ENCODE peak calls at places on chromosomes 11 and 22, in nine cellular contexts. One of them, this sample, is unnamed.

GRCh38 chr11:19276859-19277808 is 36.4 kb upstream of the E2F8 start:
- DNase-seq in CD8-positive, alpha-beta T cell: no peak
- DNase-seq in Peyer's patch: no peak
- DNase-seq in iris pigment epithelial cell: peak
- DNase-seq in nephron progenitor cell: no peak
- DNase-seq in naive thymus-derived CD4-positive, alpha-beta T cell: no peak
- DNase-seq in AML-193: peak
- DNase-seq in posterior cingulate gyrus: no peak
- DNase-seq in CD4-positive, CD25-positive, alpha-beta regulatory T cell: no peak
- DNase-seq in this sample: no peak

GRCh38 chr11:45756384-45757010 is 48.5 kb upstream of the SLC35C1 start:
- DNase-seq in CD8-positive, alpha-beta T cell: no peak
- DNase-seq in Peyer's patch: no peak
- DNase-seq in iris pigment epithelial cell: no peak
- DNase-seq in nephron progenitor cell: no peak
- DNase-seq in naive thymus-derived CD4-positive, alpha-beta T cell: no peak
- DNase-seq in AML-193: no peak
- DNase-seq in posterior cingulate gyrus: no peak
- DNase-seq in CD4-positive, CD25-positive, alpha-beta regulatory T cell: no peak
- DNase-seq in this sample: no peak

GRCh38 chr11:74138572-74138971 is 32.2 kb downstream of the C2CD3 start:
- DNase-seq in CD8-positive, alpha-beta T cell: no peak
- DNase-seq in Peyer's patch: no peak
- DNase-seq in iris pigment epithelial cell: peak
- DNase-seq in nephron progenitor cell: no peak
- DNase-seq in naive thymus-derived CD4-positive, alpha-beta T cell: no peak
- DNase-seq in AML-193: no peak
- DNase-seq in posterior cingulate gyrus: no peak
- DNase-seq in CD4-positive, CD25-positive, alpha-beta regulatory T cell: no peak
- DNase-seq in this sample: no peak

GRCh38 chr22:19645391-19645790 is 68.9 kb upstream of the SEPTIN5 start:
- DNase-seq in CD8-positive, alpha-beta T cell: no peak
- DNase-seq in Peyer's patch: no peak
- DNase-seq in iris pigment epithelial cell: no peak
- DNase-seq in nephron progenitor cell: no peak
- DNase-seq in naive thymus-derived CD4-positive, alpha-beta T cell: no peak
- DNase-seq in AML-193: no peak
- DNase-seq in posterior cingulate gyrus: no peak
- DNase-seq in CD4-positive, CD25-positive, alpha-beta regulatory T cell: no peak
- DNase-seq in this sample: no peak

GRCh38 chr11:11076276-11076675 is 218.4 kb upstream of the ZBED5 start:
- DNase-seq in CD8-positive, alpha-beta T cell: no peak
- DNase-seq in Peyer's patch: no peak
- DNase-seq in iris pigment epithelial cell: no peak
- DNase-seq in nephron progenitor cell: no peak
- DNase-seq in naive thymus-derived CD4-positive, alpha-beta T cell: no peak
- DNase-seq in AML-193: no peak
- DNase-seq in posterior cingulate gyrus: no peak
- DNase-seq in CD4-positive, CD25-positive, alpha-beta regulatory T cell: peak
- DNase-seq in this sample: no peak

GRCh38 chr22:42207918-42208317 is 62.5 kb downstream of the TCF20 start:
- DNase-seq in CD8-positive, alpha-beta T cell: no peak
- DNase-seq in Peyer's patch: no peak
- DNase-seq in iris pigment epithelial cell: no peak
- DNase-seq in nephron progenitor cell: no peak
- DNase-seq in naive thymus-derived CD4-positive, alpha-beta T cell: no peak
- DNase-seq in AML-193: no peak
- DNase-seq in posterior cingulate gyrus: no peak
- DNase-seq in CD4-positive, CD25-positive, alpha-beta regulatory T cell: peak
- DNase-seq in this sample: no peak

GRCh38 chr22:27075891-27076290 is 418.5 kb downstream of the MIAT start:
- DNase-seq in CD8-positive, alpha-beta T cell: no peak
- DNase-seq in Peyer's patch: no peak
- DNase-seq in iris pigment epithelial cell: no peak
- DNase-seq in nephron progenitor cell: no peak
- DNase-seq in naive thymus-derived CD4-positive, alpha-beta T cell: no peak
- DNase-seq in AML-193: no peak
- DNase-seq in posterior cingulate gyrus: no peak
- DNase-seq in CD4-positive, CD25-positive, alpha-beta regulatory T cell: no peak
- DNase-seq in this sample: no peak

GRCh38 chr11:95154514-95154913 is 64.9 kb downstream of the ENDOD1 start:
- DNase-seq in CD8-positive, alpha-beta T cell: peak
- DNase-seq in Peyer's patch: no peak
- DNase-seq in iris pigment epithelial cell: peak
- DNase-seq in nephron progenitor cell: peak
- DNase-seq in naive thymus-derived CD4-positive, alpha-beta T cell: peak
- DNase-seq in AML-193: peak
- DNase-seq in posterior cingulate gyrus: peak
- DNase-seq in CD4-positive, CD25-positive, alpha-beta regulatory T cell: peak
- DNase-seq in this sample: no peak

GRCh38 chr11:346529-346928 is 22.8 kb upstream of the B4GALNT4 start:
- DNase-seq in CD8-positive, alpha-beta T cell: no peak
- DNase-seq in Peyer's patch: no peak
- DNase-seq in iris pigment epithelial cell: no peak
- DNase-seq in nephron progenitor cell: no peak
- DNase-seq in naive thymus-derived CD4-positive, alpha-beta T cell: no peak
- DNase-seq in AML-193: no peak
- DNase-seq in posterior cingulate gyrus: no peak
- DNase-seq in CD4-positive, CD25-positive, alpha-beta regulatory T cell: no peak
- DNase-seq in this sample: no peak

GRCh38 chr11:76623171-76623883 is 47.2 kb downstream of the LRRC32 start:
- DNase-seq in CD8-positive, alpha-beta T cell: no peak
- DNase-seq in Peyer's patch: peak
- DNase-seq in iris pigment epithelial cell: peak
- DNase-seq in nephron progenitor cell: no peak
- DNase-seq in naive thymus-derived CD4-positive, alpha-beta T cell: no peak
- DNase-seq in AML-193: no peak
- DNase-seq in posterior cingulate gyrus: no peak
- DNase-seq in CD4-positive, CD25-positive, alpha-beta regulatory T cell: no peak
- DNase-seq in this sample: no peak

GRCh38 chr11:68471360-68472340 is 11.1 kb downstream of the PPP6R3 start:
- DNase-seq in CD8-positive, alpha-beta T cell: no peak
- DNase-seq in Peyer's patch: no peak
- DNase-seq in iris pigment epithelial cell: peak
- DNase-seq in nephron progenitor cell: no peak
- DNase-seq in naive thymus-derived CD4-positive, alpha-beta T cell: peak
- DNase-seq in AML-193: peak
- DNase-seq in posterior cingulate gyrus: no peak
- DNase-seq in CD4-positive, CD25-positive, alpha-beta regulatory T cell: peak
- DNase-seq in this sample: peak

GRCh38 chr11:66302656-66303055 is 11.0 kb downstream of the TMEM151A start:
- DNase-seq in CD8-positive, alpha-beta T cell: no peak
- DNase-seq in Peyer's patch: no peak
- DNase-seq in iris pigment epithelial cell: no peak
- DNase-seq in nephron progenitor cell: no peak
- DNase-seq in naive thymus-derived CD4-positive, alpha-beta T cell: no peak
- DNase-seq in AML-193: no peak
- DNase-seq in posterior cingulate gyrus: no peak
- DNase-seq in CD4-positive, CD25-positive, alpha-beta regulatory T cell: no peak
- DNase-seq in this sample: no peak

GRCh38 chr11:6576471-6577373 is 26.7 kb downstream of the RRP8 start:
- DNase-seq in CD8-positive, alpha-beta T cell: no peak
- DNase-seq in Peyer's patch: no peak
- DNase-seq in iris pigment epithelial cell: peak
- DNase-seq in nephron progenitor cell: no peak
- DNase-seq in naive thymus-derived CD4-positive, alpha-beta T cell: no peak
- DNase-seq in AML-193: no peak
- DNase-seq in posterior cingulate gyrus: peak
- DNase-seq in CD4-positive, CD25-positive, alpha-beta regulatory T cell: no peak
- DNase-seq in this sample: no peak

GRCh38 chr11:132125855-132126841 is 755.7 kb downstream of the NTM start:
- DNase-seq in CD8-positive, alpha-beta T cell: no peak
- DNase-seq in Peyer's patch: no peak
- DNase-seq in iris pigment epithelial cell: no peak
- DNase-seq in nephron progenitor cell: peak
- DNase-seq in naive thymus-derived CD4-positive, alpha-beta T cell: no peak
- DNase-seq in AML-193: no peak
- DNase-seq in posterior cingulate gyrus: peak
- DNase-seq in CD4-positive, CD25-positive, alpha-beta regulatory T cell: peak
- DNase-seq in this sample: no peak

GRCh38 chr11:46948378-46949131 is 12.0 kb downstream of the CSTPP1 start:
- DNase-seq in CD8-positive, alpha-beta T cell: no peak
- DNase-seq in Peyer's patch: no peak
- DNase-seq in iris pigment epithelial cell: peak
- DNase-seq in nephron progenitor cell: no peak
- DNase-seq in naive thymus-derived CD4-positive, alpha-beta T cell: no peak
- DNase-seq in AML-193: no peak
- DNase-seq in posterior cingulate gyrus: no peak
- DNase-seq in CD4-positive, CD25-positive, alpha-beta regulatory T cell: peak
- DNase-seq in this sample: no peak

GRCh38 chr22:26182723-26183122 is 13.5 kb downstream of the SEZ6L start:
- DNase-seq in CD8-positive, alpha-beta T cell: no peak
- DNase-seq in Peyer's patch: no peak
- DNase-seq in iris pigment epithelial cell: no peak
- DNase-seq in nephron progenitor cell: no peak
- DNase-seq in naive thymus-derived CD4-positive, alpha-beta T cell: no peak
- DNase-seq in AML-193: no peak
- DNase-seq in posterior cingulate gyrus: no peak
- DNase-seq in CD4-positive, CD25-positive, alpha-beta regulatory T cell: no peak
- DNase-seq in this sample: no peak

GRCh38 chr22:27347951-27348350 is 453.6 kb downstream of the MN1 start:
- DNase-seq in CD8-positive, alpha-beta T cell: no peak
- DNase-seq in Peyer's patch: no peak
- DNase-seq in iris pigment epithelial cell: peak
- DNase-seq in nephron progenitor cell: no peak
- DNase-seq in naive thymus-derived CD4-positive, alpha-beta T cell: no peak
- DNase-seq in AML-193: no peak
- DNase-seq in posterior cingulate gyrus: no peak
- DNase-seq in CD4-positive, CD25-positive, alpha-beta regulatory T cell: no peak
- DNase-seq in this sample: no peak

GRCh38 chr11:1435820-1436467 is 46.2 kb downstream of the BRSK2 start:
- DNase-seq in CD8-positive, alpha-beta T cell: no peak
- DNase-seq in Peyer's patch: no peak
- DNase-seq in iris pigment epithelial cell: no peak
- DNase-seq in nephron progenitor cell: peak
- DNase-seq in naive thymus-derived CD4-positive, alpha-beta T cell: no peak
- DNase-seq in AML-193: no peak
- DNase-seq in posterior cingulate gyrus: no peak
- DNase-seq in CD4-positive, CD25-positive, alpha-beta regulatory T cell: no peak
- DNase-seq in this sample: no peak

This sample was measured in SIG-M5.